ENCODE peak calls at places on chromosome 12, in four cellular contexts. U is osteocyte, V is uterus, F is astrocyte of the spinal cord. W is an unnamed sample.

GRCh38 chr12:15274561-15274967 is 47.7 kb upstream of the PTPRO start:
- DNase-seq in U (no peak), F (peak), V (peak), W (no peak)

GRCh38 chr12:5567021-5567744 is 135.3 kb downstream of the NTF3 start:
- DNase-seq in U (peak), V (no peak), F (no peak), W (peak)

GRCh38 chr12:66804555-66804954 is 125.7 kb upstream of the GRIP1 start:
- DNase-seq in V (no peak), F (no peak), U (no peak), W (peak)

GRCh38 chr12:50132505-50133135 is 20.6 kb downstream of the COX14 start:
- DNase-seq in U (no peak), F (peak), V (no peak), W (peak)

GRCh38 chr12:2796187-2796663 is 1.5 kb downstream of the FKBP4 start:
- DNase-seq in V (no peak), F (no peak), U (no peak), W (peak)

GRCh38 chr12:24270965-24271364 is 321.5 kb upstream of the SOX5 start:
- DNase-seq in V (no peak), U (no peak), F (no peak), W (no peak)

GRCh38 chr12:128190614-128191013 is 76.4 kb upstream of the TMEM132C start:
- DNase-seq in V (no peak), F (no peak), U (no peak), W (no peak)

GRCh38 chr12:5576011-5576410 is 144.1 kb downstream of the NTF3 start:
- DNase-seq in F (no peak), U (no peak), V (no peak), W (no peak)

GRCh38 chr12:49347307-49348237 is 884 bp downstream of the DNAJC22 start:
- DNase-seq in U (peak), V (peak), F (peak), W (peak)

GRCh38 chr12:22880331-22880730 is 255.4 kb downstream of the ETNK1 start:
- DNase-seq in V (no peak), F (no peak), U (no peak), W (no peak)

GRCh38 chr12:22828059-22828458 is 203.1 kb downstream of the ETNK1 start:
- DNase-seq in F (no peak), U (no peak), V (no peak), W (no peak)

GRCh38 chr12:28033538-28033915 is 61.0 kb upstream of the PTHLH start:
- DNase-seq in F (no peak), V (no peak), U (no peak), W (no peak)

GRCh38 chr12:124869011-124869665 is 5.5 kb upstream of the SCARB1 start:
- DNase-seq in V (no peak), F (no peak), U (no peak), W (no peak)

GRCh38 chr12:25135531-25136154 is 59.3 kb downstream of the DNAI7 start:
- DNase-seq in F (peak), U (peak), V (no peak), W (peak)

GRCh38 chr12:47022296-47022695 is 57.1 kb upstream of the PCED1B start:
- DNase-seq in U (no peak), V (no peak), F (peak), W (no peak)

GRCh38 chr12:53380797-53381738 is 1.1 kb downstream of the SP1 start:
- DNase-seq in U (no peak), V (no peak), F (peak), W (no peak)

GRCh38 chr12:288687-289086 is 26.1 kb upstream of the SLC6A13 start:
- DNase-seq in U (no peak), V (no peak), F (peak), W (no peak)

GRCh38 chr12:104600790-104601739 is 144.3 kb downstream of the CHST11 start:
- DNase-seq in U (no peak), F (no peak), V (no peak), W (no peak)

GRCh38 chr12:116559330-116560080 is at the start of gene MAP1LC3B2:
- DNase-seq in U (peak), F (peak), V (no peak), W (peak)

GRCh38 chr12:68042212-68042699 is 53.0 kb downstream of the IFNG-AS1 start:
- DNase-seq in V (no peak), U (no peak), F (no peak), W (peak)